ENCODE peak calls at places on chromosomes 11 and 22, in five cellular contexts. One of them, this sample, is unnamed.

GRCh38 chr11:116911981-116912734 is 74.7 kb upstream of the APOA1 start:
- DNase-seq in NCI-H748 treated with DMSO at 0.1 percent for 48 hours: no peak
- DNase-seq in substantia nigra: no peak
- DNase-seq in DMS153: no peak
- DNase-seq in stimulated activated CD4-positive, alpha-beta T cell treated with anti-CD3 and anti-CD28 coated beads, Interleukin-4, amount 100 ng/mL, for 4 hours: no peak
- DNase-seq in this sample: no peak

GRCh38 chr11:67309661-67310061 is 6.3 kb downstream of the SSH3 start:
- DNase-seq in NCI-H748 treated with DMSO at 0.1 percent for 48 hours: no peak
- DNase-seq in substantia nigra: no peak
- DNase-seq in DMS153: no peak
- DNase-seq in stimulated activated CD4-positive, alpha-beta T cell treated with anti-CD3 and anti-CD28 coated beads, Interleukin-4, amount 100 ng/mL, for 4 hours: no peak
- DNase-seq in this sample: no peak

GRCh38 chr11:69257134-69257533 is 36.8 kb upstream of the MYEOV start:
- DNase-seq in NCI-H748 treated with DMSO at 0.1 percent for 48 hours: no peak
- DNase-seq in substantia nigra: no peak
- DNase-seq in DMS153: no peak
- DNase-seq in stimulated activated CD4-positive, alpha-beta T cell treated with anti-CD3 and anti-CD28 coated beads, Interleukin-4, amount 100 ng/mL, for 4 hours: no peak
- DNase-seq in this sample: no peak

GRCh38 chr11:48007677-48008076 is 27.3 kb downstream of the PTPRJ start:
- DNase-seq in NCI-H748 treated with DMSO at 0.1 percent for 48 hours: no peak
- DNase-seq in substantia nigra: no peak
- DNase-seq in DMS153: no peak
- DNase-seq in stimulated activated CD4-positive, alpha-beta T cell treated with anti-CD3 and anti-CD28 coated beads, Interleukin-4, amount 100 ng/mL, for 4 hours: no peak
- DNase-seq in this sample: no peak

GRCh38 chr11:46979358-46979757 is 42.8 kb downstream of the CSTPP1 start:
- DNase-seq in NCI-H748 treated with DMSO at 0.1 percent for 48 hours: no peak
- DNase-seq in substantia nigra: no peak
- DNase-seq in DMS153: no peak
- DNase-seq in stimulated activated CD4-positive, alpha-beta T cell treated with anti-CD3 and anti-CD28 coated beads, Interleukin-4, amount 100 ng/mL, for 4 hours: no peak
- DNase-seq in this sample: no peak

GRCh38 chr11:106447631-106448191 is 370.2 kb downstream of the AASDHPPT start:
- DNase-seq in NCI-H748 treated with DMSO at 0.1 percent for 48 hours: no peak
- DNase-seq in substantia nigra: no peak
- DNase-seq in DMS153: no peak
- DNase-seq in stimulated activated CD4-positive, alpha-beta T cell treated with anti-CD3 and anti-CD28 coated beads, Interleukin-4, amount 100 ng/mL, for 4 hours: no peak
- DNase-seq in this sample: no peak

GRCh38 chr22:32545801-32546200 is 71.2 kb downstream of the FBXO7 start:
- DNase-seq in NCI-H748 treated with DMSO at 0.1 percent for 48 hours: no peak
- DNase-seq in substantia nigra: no peak
- DNase-seq in DMS153: no peak
- DNase-seq in stimulated activated CD4-positive, alpha-beta T cell treated with anti-CD3 and anti-CD28 coated beads, Interleukin-4, amount 100 ng/mL, for 4 hours: no peak
- DNase-seq in this sample: no peak

GRCh38 chr11:101717621-101718020 is 133.8 kb upstream of the TRPC6 start:
- DNase-seq in NCI-H748 treated with DMSO at 0.1 percent for 48 hours: no peak
- DNase-seq in substantia nigra: no peak
- DNase-seq in DMS153: no peak
- DNase-seq in stimulated activated CD4-positive, alpha-beta T cell treated with anti-CD3 and anti-CD28 coated beads, Interleukin-4, amount 100 ng/mL, for 4 hours: no peak
- DNase-seq in this sample: no peak

GRCh38 chr22:36369922-36370781 is 17.6 kb downstream of the MYH9 start:
- DNase-seq in NCI-H748 treated with DMSO at 0.1 percent for 48 hours: peak; percentile 2
- DNase-seq in substantia nigra: no peak
- DNase-seq in DMS153: peak; percentile 63
- DNase-seq in stimulated activated CD4-positive, alpha-beta T cell treated with anti-CD3 and anti-CD28 coated beads, Interleukin-4, amount 100 ng/mL, for 4 hours: no peak
- DNase-seq in this sample: no peak

GRCh38 chr11:71485466-71485865 is 32.5 kb downstream of the NADSYN1 start:
- DNase-seq in NCI-H748 treated with DMSO at 0.1 percent for 48 hours: no peak
- DNase-seq in substantia nigra: no peak
- DNase-seq in DMS153: no peak
- DNase-seq in stimulated activated CD4-positive, alpha-beta T cell treated with anti-CD3 and anti-CD28 coated beads, Interleukin-4, amount 100 ng/mL, for 4 hours: no peak
- DNase-seq in this sample: no peak

GRCh38 chr11:28284206-28284605 is 176.0 kb downstream of the METTL15 start:
- DNase-seq in NCI-H748 treated with DMSO at 0.1 percent for 48 hours: no peak
- DNase-seq in substantia nigra: no peak
- DNase-seq in DMS153: no peak
- DNase-seq in stimulated activated CD4-positive, alpha-beta T cell treated with anti-CD3 and anti-CD28 coated beads, Interleukin-4, amount 100 ng/mL, for 4 hours: no peak
- DNase-seq in this sample: no peak

GRCh38 chr11:60887531-60887930 is 18.9 kb downstream of the PRPF19 start:
- DNase-seq in NCI-H748 treated with DMSO at 0.1 percent for 48 hours: peak; percentile 33
- DNase-seq in substantia nigra: no peak
- DNase-seq in DMS153: peak; percentile 68
- DNase-seq in stimulated activated CD4-positive, alpha-beta T cell treated with anti-CD3 and anti-CD28 coated beads, Interleukin-4, amount 100 ng/mL, for 4 hours: no peak
- DNase-seq in this sample: peak; percentile 11

GRCh38 chr22:19761500-19762314 is 1.1 kb downstream of the TBX1 start:
- DNase-seq in NCI-H748 treated with DMSO at 0.1 percent for 48 hours: no peak
- DNase-seq in substantia nigra: no peak
- DNase-seq in DMS153: no peak
- DNase-seq in stimulated activated CD4-positive, alpha-beta T cell treated with anti-CD3 and anti-CD28 coated beads, Interleukin-4, amount 100 ng/mL, for 4 hours: no peak
- DNase-seq in this sample: no peak

GRCh38 chr11:69149646-69150045 is 6.1 kb upstream of the SMIM38 start:
- DNase-seq in NCI-H748 treated with DMSO at 0.1 percent for 48 hours: no peak
- DNase-seq in substantia nigra: no peak
- DNase-seq in DMS153: no peak
- DNase-seq in stimulated activated CD4-positive, alpha-beta T cell treated with anti-CD3 and anti-CD28 coated beads, Interleukin-4, amount 100 ng/mL, for 4 hours: no peak
- DNase-seq in this sample: no peak

GRCh38 chr11:29022676-29023075 is 914.5 kb downstream of the METTL15 start:
- DNase-seq in NCI-H748 treated with DMSO at 0.1 percent for 48 hours: no peak
- DNase-seq in substantia nigra: no peak
- DNase-seq in DMS153: no peak
- DNase-seq in stimulated activated CD4-positive, alpha-beta T cell treated with anti-CD3 and anti-CD28 coated beads, Interleukin-4, amount 100 ng/mL, for 4 hours: no peak
- DNase-seq in this sample: no peak

GRCh38 chr22:25362215-25362882 is 142.9 kb downstream of the CRYBB2 start:
- DNase-seq in NCI-H748 treated with DMSO at 0.1 percent for 48 hours: peak; percentile 3
- DNase-seq in substantia nigra: peak; percentile 10
- DNase-seq in DMS153: no peak
- DNase-seq in stimulated activated CD4-positive, alpha-beta T cell treated with anti-CD3 and anti-CD28 coated beads, Interleukin-4, amount 100 ng/mL, for 4 hours: peak; percentile 70
- DNase-seq in this sample: peak; percentile 70

GRCh38 chr22:39457546-39458442 is 982 bp downstream of the MGAT3 start:
- DNase-seq in NCI-H748 treated with DMSO at 0.1 percent for 48 hours: no peak
- DNase-seq in substantia nigra: no peak
- DNase-seq in DMS153: no peak
- DNase-seq in stimulated activated CD4-positive, alpha-beta T cell treated with anti-CD3 and anti-CD28 coated beads, Interleukin-4, amount 100 ng/mL, for 4 hours: no peak
- DNase-seq in this sample: no peak

GRCh38 chr11:111870887-111871692 is at the start of gene ALG9:
- DNase-seq in NCI-H748 treated with DMSO at 0.1 percent for 48 hours: peak; percentile 29
- DNase-seq in substantia nigra: peak; percentile 11
- DNase-seq in DMS153: peak; percentile 38
- DNase-seq in stimulated activated CD4-positive, alpha-beta T cell treated with anti-CD3 and anti-CD28 coated beads, Interleukin-4, amount 100 ng/mL, for 4 hours: peak; percentile 92
- DNase-seq in this sample: peak; percentile 85

GRCh38 chr11:12170984-12171383 is 60.6 kb downstream of the MICAL2 start:
- DNase-seq in NCI-H748 treated with DMSO at 0.1 percent for 48 hours: no peak
- DNase-seq in substantia nigra: no peak
- DNase-seq in DMS153: no peak
- DNase-seq in stimulated activated CD4-positive, alpha-beta T cell treated with anti-CD3 and anti-CD28 coated beads, Interleukin-4, amount 100 ng/mL, for 4 hours: no peak
- DNase-seq in this sample: no peak

GRCh38 chr11:111018571-111018970 is 227.0 kb upstream of the POU2AF2 start:
- DNase-seq in NCI-H748 treated with DMSO at 0.1 percent for 48 hours: no peak
- DNase-seq in substantia nigra: no peak
- DNase-seq in DMS153: no peak
- DNase-seq in stimulated activated CD4-positive, alpha-beta T cell treated with anti-CD3 and anti-CD28 coated beads, Interleukin-4, amount 100 ng/mL, for 4 hours: no peak
- DNase-seq in this sample: no peak

GRCh38 chr11:2697871-2698270 is 1.9 kb downstream of the KCNQ1OT1 start:
- DNase-seq in NCI-H748 treated with DMSO at 0.1 percent for 48 hours: no peak
- DNase-seq in substantia nigra: no peak
- DNase-seq in DMS153: no peak
- DNase-seq in stimulated activated CD4-positive, alpha-beta T cell treated with anti-CD3 and anti-CD28 coated beads, Interleukin-4, amount 100 ng/mL, for 4 hours: no peak
- DNase-seq in this sample: no peak

GRCh38 chr22:40660725-40661124 is 18.6 kb upstream of the MCHR1 start:
- DNase-seq in NCI-H748 treated with DMSO at 0.1 percent for 48 hours: no peak
- DNase-seq in substantia nigra: no peak
- DNase-seq in DMS153: no peak
- DNase-seq in stimulated activated CD4-positive, alpha-beta T cell treated with anti-CD3 and anti-CD28 coated beads, Interleukin-4, amount 100 ng/mL, for 4 hours: no peak
- DNase-seq in this sample: no peak

GRCh38 chr11:97110376-97110775 is 720.6 kb downstream of the JRKL start:
- DNase-seq in NCI-H748 treated with DMSO at 0.1 percent for 48 hours: no peak
- DNase-seq in substantia nigra: no peak
- DNase-seq in DMS153: no peak
- DNase-seq in stimulated activated CD4-positive, alpha-beta T cell treated with anti-CD3 and anti-CD28 coated beads, Interleukin-4, amount 100 ng/mL, for 4 hours: no peak
- DNase-seq in this sample: no peak

GRCh38 chr11:132301900-132302299 is 931.5 kb downstream of the NTM start:
- DNase-seq in NCI-H748 treated with DMSO at 0.1 percent for 48 hours: no peak
- DNase-seq in substantia nigra: no peak
- DNase-seq in DMS153: no peak
- DNase-seq in stimulated activated CD4-positive, alpha-beta T cell treated with anti-CD3 and anti-CD28 coated beads, Interleukin-4, amount 100 ng/mL, for 4 hours: no peak
- DNase-seq in this sample: no peak

GRCh38 chr22:37486224-37486845 is at the start of gene MFNG:
- DNase-seq in NCI-H748 treated with DMSO at 0.1 percent for 48 hours: peak; percentile 3
- DNase-seq in substantia nigra: no peak
- DNase-seq in DMS153: peak; percentile 63
- DNase-seq in stimulated activated CD4-positive, alpha-beta T cell treated with anti-CD3 and anti-CD28 coated beads, Interleukin-4, amount 100 ng/mL, for 4 hours: peak; percentile 76
- DNase-seq in this sample: peak; percentile 74

GRCh38 chr22:32005453-32005852 is 37.6 kb upstream of the SLC5A1 start:
- DNase-seq in NCI-H748 treated with DMSO at 0.1 percent for 48 hours: no peak
- DNase-seq in substantia nigra: no peak
- DNase-seq in DMS153: no peak
- DNase-seq in stimulated activated CD4-positive, alpha-beta T cell treated with anti-CD3 and anti-CD28 coated beads, Interleukin-4, amount 100 ng/mL, for 4 hours: no peak
- DNase-seq in this sample: no peak

GRCh38 chr11:123054301-123055065 is 7.5 kb downstream of the HSPA8 start:
- DNase-seq in NCI-H748 treated with DMSO at 0.1 percent for 48 hours: peak; percentile 67
- DNase-seq in substantia nigra: no peak
- DNase-seq in DMS153: peak; percentile 68
- DNase-seq in stimulated activated CD4-positive, alpha-beta T cell treated with anti-CD3 and anti-CD28 coated beads, Interleukin-4, amount 100 ng/mL, for 4 hours: no peak
- DNase-seq in this sample: peak; percentile 38

GRCh38 chr22:23182289-23183106 is 2.2 kb downstream of the BCR start:
- DNase-seq in NCI-H748 treated with DMSO at 0.1 percent for 48 hours: peak; percentile 17
- DNase-seq in substantia nigra: no peak
- DNase-seq in DMS153: peak; percentile 85
- DNase-seq in stimulated activated CD4-positive, alpha-beta T cell treated with anti-CD3 and anti-CD28 coated beads, Interleukin-4, amount 100 ng/mL, for 4 hours: peak; percentile 51
- DNase-seq in this sample: peak; percentile 67

GRCh38 chr22:31603081-31603525 is 58.9 kb downstream of the PISD start:
- DNase-seq in NCI-H748 treated with DMSO at 0.1 percent for 48 hours: no peak
- DNase-seq in substantia nigra: no peak
- DNase-seq in DMS153: no peak
- DNase-seq in stimulated activated CD4-positive, alpha-beta T cell treated with anti-CD3 and anti-CD28 coated beads, Interleukin-4, amount 100 ng/mL, for 4 hours: no peak
- DNase-seq in this sample: no peak